ENCODE peak calls at places on chromosome 15, in four cellular contexts. I is IMR-90, B is K562, V is GM12878. Z is an unnamed sample.

GRCh38 chr15:43274136-43274535 is 7.4 kb upstream of the TGM5 start:
- DNase-seq in I (no peak), B (no peak), V (no peak), Z (no peak)

GRCh38 chr15:51212909-51213308 is 118.2 kb upstream of the TNFAIP8L3 start:
- DNase-seq in V (no peak), I (no peak), B (no peak), Z (no peak)

GRCh38 chr15:53297828-53298227 is 461.6 kb downstream of the WDR72 start:
- DNase-seq in I (no peak), V (no peak), B (no peak), Z (no peak)

GRCh38 chr15:66598095-66598815 is 32.5 kb upstream of the LCTL start:
- DNase-seq in I (no peak), V (no peak), B (no peak), Z (no peak)

GRCh38 chr15:67085237-67085817 is 19.9 kb downstream of the SMAD3 start:
- DNase-seq in I (no peak), V (no peak), B (no peak), Z (no peak)

GRCh38 chr15:25863067-25863967 is at the start of gene ATP10A:
- DNase-seq in I (peak; percentile 71), V (no peak), B (no peak), Z (no peak)

GRCh38 chr15:58329781-58330467 is 101.9 kb upstream of the LIPC start:
- DNase-seq in V (no peak), I (no peak), B (no peak), Z (no peak)

GRCh38 chr15:24068102-24068501 is 381.0 kb upstream of the NDN start:
- DNase-seq in I (no peak), B (no peak), V (no peak), Z (no peak)

GRCh38 chr15:89401636-89402252 is 67.1 kb upstream of the POLG start:
- DNase-seq in I (peak; percentile 85), B (no peak), V (no peak), Z (no peak)

GRCh38 chr15:22262613-22263020 is 182.3 kb downstream of the OR4M2 start:
- DNase-seq in V (no peak), I (no peak), B (no peak), Z (no peak)

GRCh38 chr15:57235865-57236264 is 140.4 kb upstream of the CGNL1 start:
- DNase-seq in V (no peak), I (peak; percentile 86), B (peak; percentile 32), Z (peak; percentile 61)
- H3K4me2 ChIP-seq in V (no peak overlapping the region), I (peak overlapping the region; percentile 45), B (no peak overlapping the region), Z (no peak overlapping the region)

GRCh38 chr15:74228723-74229081 is 7.4 kb upstream of the CCDC33 start:
- DNase-seq in I (peak; percentile 12), V (no peak), B (no peak), Z (no peak)
- TF ChIP-seq FOS in I (no peak), V (no peak), B (no peak), Z (no peak)

GRCh38 chr15:39854161-39854560 is 65.9 kb downstream of the GPR176 start:
- DNase-seq in I (peak; percentile 60), B (no peak), V (no peak), Z (no peak)

GRCh38 chr15:39859609-39860008 is 60.5 kb downstream of the GPR176 start:
- DNase-seq in V (no peak), B (no peak), I (no peak), Z (no peak)

GRCh38 chr15:39856357-39856756 is 63.7 kb downstream of the GPR176 start:
- DNase-seq in B (no peak), V (no peak), I (no peak), Z (no peak)

GRCh38 chr15:39855400-39855799 is 64.7 kb downstream of the GPR176 start:
- DNase-seq in V (no peak), I (peak; percentile 36), B (no peak), Z (no peak)

GRCh38 chr15:39857132-39857531 is 62.9 kb downstream of the GPR176 start:
- DNase-seq in I (no peak), V (no peak), B (no peak), Z (peak; percentile 32)
- H3K4me2 ChIP-seq in I (no peak overlapping the region), V (no peak overlapping the region), B (no peak overlapping the region), Z (peak overlapping the region; percentile 41)

GRCh38 chr15:100052716-100053475 is 288.9 kb downstream of the ADAMTS17 start:
- DNase-seq in V (no peak), I (no peak), B (no peak), Z (no peak)
- TF ChIP-seq FOS in V (no peak), I (no peak), B (no peak), Z (no peak)

GRCh38 chr15:38224486-38224885 is 28.1 kb upstream of the SPRED1 start:
- DNase-seq in B (no peak), V (no peak), I (no peak), Z (no peak)

GRCh38 chr15:38216763-38217162 is 35.9 kb upstream of the SPRED1 start:
- DNase-seq in V (no peak), B (no peak), I (peak; percentile 64), Z (no peak)

GRCh38 chr15:38217181-38217580 is 35.5 kb upstream of the SPRED1 start:
- DNase-seq in B (no peak), V (no peak), I (peak; percentile 76), Z (no peak)

GRCh38 chr15:38217788-38218609 is 34.6 kb upstream of the SPRED1 start:
- DNase-seq in I (no peak), B (no peak), V (no peak), Z (no peak)

DNA sequence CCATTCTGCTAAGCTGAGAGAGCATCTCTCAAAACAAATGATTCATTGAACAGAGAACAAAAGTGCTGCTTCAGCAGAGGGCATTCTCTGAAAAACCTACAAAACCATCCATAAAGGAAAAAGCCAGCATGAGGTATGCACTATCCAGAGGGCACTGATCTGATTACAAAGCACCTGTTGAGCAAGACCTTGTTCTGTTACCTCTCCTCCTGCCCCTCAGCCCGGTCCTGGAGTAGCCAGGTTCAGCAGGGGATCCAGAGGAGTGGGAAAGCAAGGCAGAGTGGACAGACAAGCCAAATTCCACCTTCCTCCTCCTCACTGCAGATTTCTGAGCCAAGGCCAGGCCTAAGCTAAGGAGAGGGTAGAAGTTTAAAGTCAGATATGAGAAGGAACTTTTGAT is 31.8 kb upstream of the SPRED1 start:
- DNase-seq in V (no peak), I (no peak), B (no peak), Z (no peak)
- H3K4me2 ChIP-seq in V (no peak overlapping the region), I (no peak overlapping the region), B (no peak overlapping the region), Z (no peak overlapping the region)

GRCh38 chr15:29864501-29864900 is 42.2 kb upstream of the TJP1 start:
- DNase-seq in V (no peak), B (no peak), I (no peak), Z (peak; percentile 57)
- TF ChIP-seq FOS in V (no peak), B (no peak), I (no peak), Z (no peak)

GRCh38 chr15:52217186-52217585 is 26.0 kb upstream of the GNB5 start:
- DNase-seq in B (peak; percentile 47), I (no peak), V (no peak), Z (no peak)
- H3K4me2 ChIP-seq in B (peak overlapping the region; percentile 62), I (no peak overlapping the region), V (no peak overlapping the region), Z (no peak overlapping the region)

GRCh38 chr15:40770147-40770721 is 454 bp downstream of the C15orf62 start:
- DNase-seq in I (no peak), V (no peak), B (no peak), Z (no peak)

GRCh38 chr15:40768492-40769309 is 1.1 kb upstream of the C15orf62 start:
- DNase-seq in B (no peak), I (no peak), V (no peak), Z (peak; percentile 41)

GRCh38 chr15:40771242-40771641 is 1.5 kb downstream of the C15orf62 start:
- DNase-seq in V (no peak), I (no peak), B (no peak), Z (no peak)

GRCh38 chr15:40767838-40768491 is 1.8 kb upstream of the C15orf62 start:
- DNase-seq in V (no peak), B (no peak), I (no peak), Z (no peak)

DNA sequence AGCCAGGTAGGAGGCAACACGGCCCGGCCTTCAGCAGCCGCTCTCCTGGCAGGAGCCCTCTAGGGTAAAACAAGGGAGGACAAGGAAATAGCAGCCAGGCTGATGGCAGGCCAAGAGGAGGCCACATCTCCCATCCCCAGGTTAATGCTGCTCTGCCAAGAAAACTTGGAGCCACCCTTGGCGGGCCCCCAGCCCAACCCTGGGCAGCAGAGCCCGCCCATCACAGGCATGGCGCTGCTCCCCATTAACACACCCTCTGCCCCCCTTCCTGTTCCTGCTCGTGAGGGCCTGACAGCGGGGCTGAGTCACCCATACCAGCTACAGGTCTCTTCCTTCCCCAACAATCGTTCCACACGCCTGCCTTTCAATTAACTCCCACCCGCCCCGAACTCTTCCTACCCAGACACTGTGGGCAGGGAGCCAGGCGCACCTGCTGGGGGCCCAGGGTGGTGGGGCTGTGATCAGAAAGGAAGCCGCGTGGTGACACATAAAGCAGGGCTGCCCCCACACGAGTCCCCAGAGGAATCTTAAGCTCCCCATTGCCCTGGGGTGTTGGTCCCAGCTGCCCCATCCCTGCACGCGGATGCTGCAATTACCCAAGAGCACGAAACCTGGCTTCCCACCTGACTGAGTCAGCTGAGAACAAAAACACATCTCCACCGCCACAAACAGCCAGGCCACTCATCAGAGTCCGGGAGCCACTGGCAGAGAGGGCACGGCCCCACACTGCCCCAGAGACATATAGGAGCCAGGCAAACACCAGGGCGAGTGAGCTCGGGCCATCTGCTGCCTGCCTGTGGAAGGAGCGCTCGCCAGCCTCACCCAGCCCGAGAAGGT is at the start of gene C15orf62:
- DNase-seq in V (peak; percentile 53), I (peak; percentile 31), B (no peak), Z (peak; percentile 65)
- TF ChIP-seq FOS in V (no peak), I (no peak), B (no peak), Z (peak; percentile 66)

DNA sequence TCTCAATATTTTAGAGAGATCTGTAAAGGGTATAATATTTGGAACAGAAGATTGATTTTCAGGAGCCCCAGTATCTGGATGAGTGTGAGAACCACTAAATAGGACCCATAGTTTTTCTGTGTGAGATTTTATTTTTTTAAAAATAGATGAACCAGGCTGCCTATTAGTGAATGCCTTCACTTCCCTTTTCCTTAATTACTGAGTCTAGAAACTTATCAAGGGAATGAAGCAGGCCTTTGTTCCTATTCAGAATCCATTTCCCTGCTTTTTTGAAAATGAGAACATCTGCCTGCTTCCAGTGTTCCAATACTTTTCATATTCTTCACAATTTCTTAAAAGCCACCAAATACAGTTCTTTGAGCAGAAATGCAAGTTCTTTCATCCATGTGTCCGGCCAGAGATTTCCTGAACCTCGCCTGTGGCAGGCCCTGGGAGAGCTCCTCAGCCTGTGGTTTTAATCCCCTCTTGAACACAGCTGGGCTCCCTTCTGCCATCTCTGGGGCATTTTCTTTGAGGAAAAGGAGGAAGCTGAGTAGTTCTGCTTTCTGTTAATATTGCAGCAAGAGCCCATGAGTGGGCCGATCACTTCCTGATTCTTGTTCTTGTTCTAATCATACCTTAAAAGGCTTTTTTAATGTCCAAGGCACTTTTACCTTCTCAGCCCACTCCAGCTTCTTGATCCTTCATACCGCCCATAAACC is 4.7 kb downstream of the EHD4 start:
- DNase-seq in I (peak; percentile 36), B (no peak), V (peak; percentile 45), Z (peak; percentile 73)
- H3K4me2 ChIP-seq in I (peak overlapping the region; percentile 26), B (no peak overlapping the region), V (peak overlapping the region; percentile 91), Z (peak overlapping the region; percentile 71)

Z was measured in endothelial cell of umbilical vein.